ENCODE peak calls at places on chromosomes 11 and 22, in nine cellular contexts. U, O, L, J, T, V, Q, H and Y are unnamed samples.

GRCh38 chr22:45550416-45550815 is 47.7 kb downstream of the FBLN1 start:
- DNase-seq in H (no peak), T (no peak), U (no peak), V (no peak), L (no peak), O (no peak), J (no peak), Q (no peak), Y (no peak)

GRCh38 chr11:45161252-45162063 is 15.0 kb downstream of the PRDM11 start:
- DNase-seq in T (no peak), L (no peak), O (no peak), H (no peak), U (no peak), Q (no peak), J (no peak), V (no peak), Y (no peak)

GRCh38 chr22:36824655-36825054 is 7.8 kb upstream of the PVALB start:
- DNase-seq in H (no peak), J (no peak), T (no peak), O (no peak), V (no peak), L (no peak), Q (no peak), U (no peak), Y (no peak)

GRCh38 chr11:271316-271715 is 6.9 kb upstream of the NLRP6 start:
- DNase-seq in T (no peak), U (no peak), Q (no peak), L (no peak), V (no peak), H (no peak), J (no peak), O (no peak), Y (no peak)

GRCh38 chr11:95092549-95093324 is 3.1 kb downstream of the ENDOD1 start:
- DNase-seq in Q (peak), J (no peak), O (peak), H (peak), T (peak), U (no peak), L (peak), V (peak), Y (no peak)

GRCh38 chr22:10741210-10741609 is 4786.8 kb upstream of the OR11H1 start:
- DNase-seq in V (no peak), L (no peak), J (no peak), T (no peak), Q (no peak), H (no peak), U (no peak), O (no peak), Y (no peak)

GRCh38 chr11:126939552-126939951 is 61.0 kb downstream of the KIRREL3 start:
- DNase-seq in Q (no peak), H (no peak), U (no peak), L (no peak), V (no peak), T (no peak), J (no peak), O (no peak), Y (no peak)

GRCh38 chr11:66864172-66864901 is 7.5 kb downstream of the LRFN4 start:
- DNase-seq in O (no peak), L (no peak), T (no peak), J (no peak), U (no peak), Q (no peak), V (no peak), H (no peak), Y (no peak)

GRCh38 chr11:95084509-95084908 is 5.1 kb upstream of the ENDOD1 start:
- DNase-seq in L (no peak), U (no peak), O (peak), V (peak), Q (peak), H (peak), J (no peak), T (no peak), Y (no peak)

GRCh38 chr22:50143096-50143495 is 27.4 kb upstream of the PANX2 start:
- DNase-seq in J (no peak), T (no peak), U (no peak), L (no peak), H (no peak), Q (no peak), O (no peak), V (no peak), Y (no peak)

GRCh38 chr22:47435826-47436225 is 673.4 kb downstream of the TBC1D22A start:
- DNase-seq in H (no peak), J (no peak), U (no peak), T (no peak), O (no peak), L (no peak), Q (no peak), V (no peak), Y (no peak)

GRCh38 chr11:6737872-6738466 is 33.8 kb downstream of the OR2AG2 start:
- DNase-seq in U (no peak), T (peak), V (peak), J (peak), L (peak), O (peak), Q (peak), H (peak), Y (peak)

GRCh38 chr11:16976360-16976759 is 37.9 kb downstream of the PLEKHA7 start:
- DNase-seq in O (no peak), T (no peak), Q (no peak), U (no peak), L (no peak), J (no peak), V (no peak), H (no peak), Y (no peak)
- TF ChIP-seq CTCF in O (no peak), T (no peak), Q (no peak), U (no peak), L (no peak), J (no peak), V (no peak), H (no peak), Y (no peak)

DNA sequence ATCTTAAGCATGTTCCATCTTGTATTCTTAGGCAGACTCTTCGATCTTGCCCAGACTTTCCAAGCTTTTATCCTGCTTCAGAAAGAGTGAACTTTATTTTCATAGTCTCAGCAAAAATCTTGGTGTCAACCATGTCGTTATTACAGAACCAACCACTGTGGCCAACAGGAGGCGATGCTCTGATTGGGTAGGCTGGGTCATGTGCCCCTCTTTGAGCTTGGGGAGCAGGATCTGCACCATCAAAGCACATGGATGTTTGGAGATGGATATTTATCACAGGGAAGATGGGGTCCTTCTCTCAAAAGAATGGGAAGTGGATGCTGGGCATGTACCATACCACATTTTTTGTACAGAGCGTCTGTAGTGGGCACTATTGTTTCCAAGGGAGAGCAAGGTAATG is 197.4 kb downstream of the MYO18B start:
- DNase-seq in V (no peak), O (no peak), T (no peak), L (no peak), H (no peak), U (no peak), Q (no peak), J (no peak), Y (no peak)
- TF ChIP-seq CTCF in V (no peak), O (no peak), T (no peak), L (no peak), H (no peak), U (no peak), Q (no peak), J (no peak), Y (no peak)

GRCh38 chr11:75547617-75548054 is 14.4 kb upstream of the SERPINH1 start:
- DNase-seq in Q (peak), U (no peak), L (peak), O (peak), J (no peak), T (peak), V (peak), H (no peak), Y (peak)
- TF ChIP-seq CTCF in Q (peak), U (peak), L (peak), O (peak), J (peak), T (peak), V (peak), H (peak), Y (peak)

GRCh38 chr11:128802358-128802981 is 64.6 kb downstream of the KCNJ1 start:
- DNase-seq in Q (peak), T (peak), V (no peak), H (peak), U (no peak), O (peak), J (peak), L (peak), Y (peak)
- TF ChIP-seq CTCF in Q (peak), T (peak), V (peak), H (peak), U (peak), O (peak), J (peak), L (peak), Y (peak)

DNA sequence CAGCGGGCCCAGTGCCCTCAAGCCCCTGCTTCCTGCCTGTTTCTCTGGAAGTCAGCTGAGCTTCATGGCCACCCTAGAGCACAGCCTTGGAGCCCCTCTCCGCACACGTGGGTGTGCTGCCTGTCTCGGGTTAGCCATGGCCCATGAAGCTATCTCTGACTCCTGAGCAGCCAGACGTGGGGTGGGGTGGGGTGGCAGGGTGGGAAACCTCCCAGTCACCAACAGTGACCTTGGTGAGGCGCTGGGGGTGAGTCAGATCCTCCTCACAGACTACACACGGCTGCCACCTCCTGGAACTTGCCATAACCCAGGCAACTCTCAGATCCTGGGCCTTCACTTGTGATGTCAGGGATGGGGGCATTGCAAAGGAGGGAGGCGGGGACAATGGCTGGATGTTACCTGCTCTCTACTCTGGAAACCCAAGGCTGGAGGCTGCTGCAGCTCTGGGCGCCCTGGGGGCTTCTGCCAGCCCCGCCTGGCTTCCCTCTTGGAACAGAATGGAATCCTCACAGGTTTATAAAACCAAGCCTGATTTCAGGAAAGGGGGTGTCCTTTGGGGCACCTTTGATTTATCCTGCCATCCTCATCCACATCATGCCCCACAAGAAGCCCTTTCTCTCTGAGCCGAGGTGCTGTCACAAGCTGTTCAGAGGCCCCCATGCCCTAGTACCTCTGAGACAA is 88.4 kb downstream of the SNX19 start:
- DNase-seq in H (peak), J (peak), Q (peak), L (peak), O (peak), V (peak), U (no peak), T (peak), Y (peak)
- TF ChIP-seq CTCF in H (peak), J (peak), Q (peak), L (peak), O (peak), V (peak), U (peak), T (peak), Y (peak)

GRCh38 chr11:10486161-10486840 is 31.2 kb downstream of the AMPD3 start:
- DNase-seq in V (no peak), O (no peak), J (no peak), L (no peak), H (no peak), Q (no peak), T (no peak), U (no peak), Y (no peak)
- TF ChIP-seq CTCF in V (no peak), O (no peak), J (no peak), L (no peak), H (no peak), Q (no peak), T (no peak), U (no peak), Y (no peak)

GRCh38 chr22:40635008-40635939 is 1.2 kb downstream of the MRTFA start:
- DNase-seq in O (no peak), Q (peak), L (peak), V (no peak), H (no peak), J (no peak), U (no peak), T (peak), Y (no peak)

GRCh38 chr22:40638261-40638660 is 1.7 kb upstream of the MRTFA start:
- DNase-seq in L (no peak), T (no peak), O (peak), U (no peak), Q (no peak), J (no peak), V (no peak), H (no peak), Y (no peak)

GRCh38 chr22:40635940-40636379 is 559 bp downstream of the MRTFA start:
- DNase-seq in L (no peak), T (no peak), V (no peak), H (no peak), Q (peak), U (no peak), O (no peak), J (no peak), Y (no peak)

GRCh38 chr22:40637181-40638150 is 947 bp upstream of the MRTFA start:
- DNase-seq in V (no peak), U (no peak), T (no peak), O (peak), Q (no peak), L (peak), J (no peak), H (no peak), Y (no peak)

GRCh38 chr22:40636380-40637180 is at the start of gene MRTFA:
- DNase-seq in O (peak), Q (peak), T (peak), V (peak), J (peak), H (peak), U (peak), L (peak), Y (peak)
- TF ChIP-seq CTCF in O (no peak), Q (no peak), T (no peak), V (no peak), J (no peak), H (no peak), U (no peak), L (no peak), Y (no peak)